ENCODE peak calls at places on chromosomes 6 and 20, in five cellular contexts. S, M, P, T and G are unnamed samples.

GRCh38 chr6:122007366-122007765 is 392.1 kb upstream of the HSF2 start:
- DNase-seq in S (no peak), M (no peak), P (no peak), T (no peak), G (no peak)

GRCh38 chr6:14816106-14816864 is 429.6 kb upstream of the JARID2 start:
- DNase-seq in S (no peak), M (no peak), P (no peak), T (no peak), G (no peak)

GRCh38 chr20:22771706-22772105 is 187.3 kb upstream of the FOXA2 start:
- DNase-seq in S (no peak), M (no peak), P (no peak), T (no peak), G (no peak)

GRCh38 chr6:116444092-116444491 is 17.1 kb upstream of the CALHM6 start:
- DNase-seq in S (no peak), M (no peak), P (no peak), T (no peak), G (peak)

GRCh38 chr6:168507297-168507696 is 66.3 kb downstream of the SMOC2 start:
- DNase-seq in S (no peak), M (no peak), P (no peak), T (peak), G (no peak)

GRCh38 chr6:35731736-35732532 is 4.9 kb upstream of the ARMC12 start:
- DNase-seq in S (peak), M (peak), P (peak), T (peak), G (peak)

GRCh38 chr6:16441262-16441661 is 202.9 kb downstream of the GMPR start:
- DNase-seq in S (no peak), M (no peak), P (no peak), T (no peak), G (no peak)

GRCh38 chr6:109094351-109095035 is at the start of gene SESN1:
- DNase-seq in S (peak), M (peak), P (peak), T (peak), G (peak)

GRCh38 chr6:124466949-124467348 is 495.3 kb upstream of the RNF217 start:
- DNase-seq in S (no peak), M (no peak), P (no peak), T (no peak), G (no peak)

GRCh38 chr6:103139377-103139776 is 1720.3 kb downstream of the HACE1 start:
- DNase-seq in S (no peak), M (no peak), P (no peak), T (no peak), G (no peak)

GRCh38 chr6:144156334-144156733 is 6.0 kb downstream of the STX11 start:
- DNase-seq in S (no peak), M (no peak), P (no peak), T (no peak), G (no peak)

GRCh38 chr6:129314575-129314974 is 395.4 kb downstream of the ARHGAP18 start:
- DNase-seq in S (peak), M (no peak), P (no peak), T (no peak), G (no peak)

GRCh38 chr6:1630212-1630770 is 20.6 kb downstream of the FOXC1 start:
- DNase-seq in S (no peak), M (no peak), P (no peak), T (no peak), G (no peak)

GRCh38 chr20:45020236-45020886 is 54.0 kb downstream of the STK4 start:
- DNase-seq in S (no peak), M (peak), P (no peak), T (no peak), G (no peak)

GRCh38 chr20:31523361-31524283 is 9.4 kb downstream of the HM13 start:
- DNase-seq in S (no peak), M (no peak), P (no peak), T (no peak), G (no peak)

GRCh38 chr20:48740714-48741113 is 87.1 kb downstream of the PREX1 start:
- DNase-seq in S (no peak), M (no peak), P (no peak), T (no peak), G (no peak)

DNA sequence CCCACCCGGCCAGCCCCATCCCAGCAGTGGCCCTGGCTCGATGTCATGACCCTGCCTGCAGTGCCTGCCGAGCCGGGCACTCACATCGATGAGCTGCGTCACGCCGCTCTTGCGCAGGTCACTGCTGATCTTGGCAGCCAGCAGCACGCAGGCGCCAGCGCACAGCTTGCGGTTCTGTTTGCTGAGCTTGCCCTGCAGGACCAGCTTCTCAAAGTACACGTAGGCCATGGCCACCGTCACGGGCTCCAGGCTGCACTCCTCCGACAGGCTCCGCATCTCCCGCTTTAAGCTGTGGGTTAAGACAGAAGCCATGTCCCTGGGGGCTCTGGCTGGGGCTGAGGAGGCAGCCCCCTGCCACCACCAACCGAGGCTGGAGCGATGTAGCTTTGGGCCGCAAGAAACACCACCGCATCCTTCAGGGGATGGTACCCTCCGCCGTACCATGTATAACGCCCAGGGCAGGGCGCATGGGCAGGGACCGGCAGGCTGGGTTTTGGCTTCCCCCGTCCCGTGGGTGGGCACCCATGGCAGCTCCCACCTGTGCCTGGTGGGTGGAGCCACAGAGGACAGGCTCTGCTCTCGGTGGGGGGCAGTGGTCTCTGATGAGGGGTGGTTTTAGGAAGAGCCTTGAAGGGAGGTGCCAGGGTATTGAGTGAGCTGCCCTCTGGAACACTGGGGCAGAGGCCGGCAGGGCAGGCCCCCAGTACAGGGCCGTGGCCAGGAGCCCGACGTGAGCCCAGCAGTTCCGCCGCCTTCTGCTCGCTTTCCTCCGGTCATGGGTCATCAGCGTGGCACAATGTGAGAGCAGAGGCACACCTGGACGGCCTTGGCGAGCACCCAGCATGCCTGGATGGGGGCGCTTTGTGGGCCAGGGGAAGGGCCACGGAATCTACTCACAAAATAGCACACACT is 4.5 kb downstream of the RPS21 start:
- DNase-seq in S (no peak), M (peak), P (peak), T (no peak), G (no peak)
- TF ChIP-seq POLR2A in S (no peak), M (no peak), P (no peak), T (no peak), G (no peak)

DNA sequence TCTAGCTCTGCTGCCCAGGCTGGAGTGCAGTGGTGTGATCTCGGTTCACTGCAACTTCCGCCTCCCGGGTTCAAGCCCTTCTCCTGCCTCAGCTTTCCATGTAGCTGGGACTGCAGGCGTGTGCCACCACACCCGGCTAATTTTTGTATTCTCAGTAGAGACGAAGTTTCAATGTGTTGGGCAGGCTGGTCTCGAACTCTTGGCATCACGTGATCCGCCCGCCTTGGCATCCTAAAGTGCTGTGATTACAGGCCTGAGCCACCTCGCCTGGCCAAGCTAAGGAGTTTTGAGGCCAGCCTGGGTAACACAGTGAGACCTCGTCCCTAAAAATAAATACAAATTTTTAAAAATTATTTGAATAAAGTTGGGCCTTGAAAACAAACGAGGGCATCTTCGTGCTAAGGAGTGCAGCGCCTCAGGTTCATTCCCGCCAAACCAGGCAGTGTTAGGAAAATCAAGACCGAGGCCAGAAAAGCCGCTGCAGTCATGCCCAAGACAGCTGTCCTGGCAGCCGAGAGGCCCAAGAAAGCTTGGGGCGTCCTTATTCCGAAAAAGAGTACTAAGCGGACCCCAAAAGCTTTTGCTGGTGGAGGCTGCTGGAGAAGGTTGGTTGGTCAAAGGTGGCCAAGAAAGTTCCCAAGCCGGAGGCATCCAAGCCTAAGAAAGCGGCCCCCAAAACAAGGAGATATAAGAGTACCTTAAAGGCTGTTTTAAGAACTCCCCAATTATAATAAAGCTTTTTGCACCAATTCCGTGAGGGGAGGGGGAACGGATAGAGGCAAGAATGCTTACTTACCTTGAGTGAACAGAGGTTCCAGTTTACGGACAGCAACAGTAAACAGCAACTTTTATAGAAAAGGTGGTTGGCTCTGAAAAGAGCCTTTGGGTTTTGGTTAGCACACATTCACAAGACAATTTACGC is 109.0 kb downstream of the HFE start:
- DNase-seq in S (no peak), M (no peak), P (no peak), T (no peak), G (peak)
- TF ChIP-seq POLR2A in S (no peak), M (no peak), P (no peak), T (no peak), G (no peak)

DNA sequence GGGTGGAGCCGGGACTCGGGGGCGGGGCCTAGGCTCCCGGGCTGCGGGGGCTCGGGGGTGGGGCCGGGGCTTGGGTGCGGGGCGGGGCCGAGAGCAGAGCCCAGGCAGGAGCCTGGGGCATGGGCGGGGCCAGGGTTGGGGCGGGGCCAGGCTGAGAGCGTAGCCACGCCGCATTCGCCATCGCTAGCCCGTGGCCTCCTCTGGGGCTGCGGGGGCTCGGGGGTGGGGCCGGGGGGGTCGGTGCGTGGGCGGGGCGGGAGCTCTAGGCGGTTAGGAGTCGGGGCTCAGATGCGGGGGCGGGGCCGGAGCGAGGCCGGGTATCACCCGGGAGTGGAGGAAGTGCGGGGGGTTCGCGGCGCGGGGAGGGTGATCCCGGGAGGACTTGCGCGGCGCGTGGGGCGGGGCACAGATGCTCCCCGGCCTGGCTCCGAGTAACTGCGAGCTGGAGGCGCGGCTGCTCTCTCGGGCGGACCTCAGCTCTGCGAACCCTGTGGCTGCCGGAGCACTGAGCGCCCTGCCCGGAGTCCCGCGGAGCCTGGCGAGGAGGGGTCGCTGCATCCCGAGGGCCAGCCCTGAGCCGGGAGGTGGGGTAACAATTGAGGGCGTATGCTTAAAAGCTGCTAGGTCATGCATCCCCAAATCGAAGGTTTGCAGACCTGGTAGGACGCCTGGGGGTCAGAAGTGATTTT is 434 bp upstream of the ECI2 start:
- DNase-seq in S (peak), M (peak), P (peak), T (peak), G (peak)
- TF ChIP-seq POLR2A in S (peak), M (peak), P (no peak), T (peak), G (no peak)

GRCh38 chr20:33655164-33655563 is 7.0 kb upstream of the C20orf144 start:
- DNase-seq in S (no peak), M (no peak), P (no peak), T (no peak), G (no peak)

GRCh38 chr20:33657704-33658095 is 4.4 kb upstream of the C20orf144 start:
- DNase-seq in S (no peak), M (no peak), P (no peak), T (no peak), G (no peak)

GRCh38 chr20:33654680-33655161 is 7.4 kb upstream of the C20orf144 start:
- DNase-seq in S (no peak), M (no peak), P (no peak), T (no peak), G (no peak)

GRCh38 chr20:33656783-33657703 is 5.1 kb upstream of the C20orf144 start:
- DNase-seq in S (no peak), M (no peak), P (no peak), T (no peak), G (no peak)

GRCh38 chr20:33656010-33656782 is 5.9 kb upstream of the C20orf144 start:
- DNase-seq in S (no peak), M (no peak), P (no peak), T (no peak), G (no peak)
- TF ChIP-seq POLR2A in S (no peak), M (no peak), P (no peak), T (no peak), G (no peak)

GRCh38 chr6:75397806-75398465 is 95.7 kb downstream of the FILIP1 start:
- DNase-seq in S (no peak), M (no peak), P (no peak), T (no peak), G (no peak)
- TF ChIP-seq POLR2A in S (no peak), M (no peak), P (no peak), T (no peak), G (no peak)

GRCh38 chr6:2857580-2858337 is 16.1 kb upstream of the SERPINB1 start:
- DNase-seq in S (peak), M (no peak), P (no peak), T (no peak), G (peak)

GRCh38 chr6:2859325-2859700 is 17.6 kb upstream of the SERPINB1 start:
- DNase-seq in S (no peak), M (no peak), P (no peak), T (no peak), G (no peak)

GRCh38 chr6:2857185-2857579 is 15.5 kb upstream of the SERPINB1 start:
- DNase-seq in S (no peak), M (no peak), P (no peak), T (no peak), G (no peak)

GRCh38 chr6:2861071-2861821 is 19.6 kb upstream of the SERPINB1 start:
- DNase-seq in S (no peak), M (no peak), P (no peak), T (no peak), G (no peak)

GRCh38 chr6:2858678-2859324 is 17.1 kb upstream of the SERPINB1 start:
- DNase-seq in S (no peak), M (no peak), P (no peak), T (no peak), G (peak)
- TF ChIP-seq POLR2A in S (no peak), M (no peak), P (no peak), T (no peak), G (no peak)

GRCh38 chr6:133568970-133569889 is 319.7 kb upstream of the TCF21 start:
- DNase-seq in S (peak), M (no peak), P (no peak), T (no peak), G (peak)
- TF ChIP-seq POLR2A in S (no peak), M (no peak), P (no peak), T (no peak), G (no peak)

GRCh38 chr20:50346372-50347347 is 156.0 kb downstream of the CEBPB start:
- DNase-seq in S (peak), M (peak), P (peak), T (peak), G (no peak)
- TF ChIP-seq POLR2A in S (no peak), M (no peak), P (no peak), T (no peak), G (no peak)

DNA sequence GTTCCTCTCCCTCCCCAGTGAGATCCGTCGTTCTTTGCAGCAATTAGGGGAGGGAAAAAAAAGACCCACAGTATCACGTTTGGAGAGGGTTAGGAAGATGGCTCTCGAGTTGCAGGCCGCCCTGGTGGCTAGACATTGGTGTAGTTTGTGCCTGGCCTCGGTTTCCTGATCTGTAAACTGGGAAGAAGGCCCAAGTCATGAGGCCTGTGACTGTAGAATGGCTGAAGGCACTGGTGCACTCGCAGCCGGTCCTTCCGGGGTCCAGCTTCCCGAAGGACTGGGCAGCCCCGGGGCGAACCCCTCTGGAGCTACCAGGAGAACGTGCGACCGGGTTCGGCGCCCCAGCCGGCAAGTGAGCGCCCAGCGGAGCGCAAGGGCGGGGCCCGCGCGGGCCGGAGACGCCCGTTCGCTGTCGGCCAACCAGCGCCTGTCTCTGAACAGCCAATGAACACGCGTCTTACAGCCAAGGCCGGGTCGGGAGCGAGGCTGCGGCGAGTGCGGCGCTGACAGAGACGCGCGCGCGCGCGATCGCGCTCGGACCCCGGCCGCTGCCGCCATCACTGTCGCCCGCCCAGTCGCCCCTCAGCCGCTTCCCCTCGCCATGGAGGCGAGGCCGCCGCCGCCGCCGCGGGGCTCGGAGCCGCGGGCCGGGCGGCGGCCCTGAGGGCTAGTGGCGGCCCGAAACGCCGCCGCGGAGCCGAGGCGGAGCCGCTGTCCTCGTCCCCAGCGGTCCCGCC is at the start of gene PTPRA:
- DNase-seq in S (peak), M (peak), P (peak), T (peak), G (peak)
- TF ChIP-seq POLR2A in S (peak), M (peak), P (no peak), T (peak), G (peak)